ENCODE peak calls at places on chromosomes 5 and 9, in eight cellular contexts. D, T, E, C, X, N, Y and S are unnamed samples.

GRCh38 chr5:118354806-118355205 is 633.5 kb downstream of the DTWD2 start:
- DNase-seq in D (no peak), T (no peak), E (no peak), C (no peak), X (no peak), N (no peak), Y (no peak), S (no peak)

GRCh38 chr5:75052461-75053285 is at the start of gene GCNT4:
- DNase-seq in D (peak), T (no peak), E (peak), C (peak), X (peak), N (peak), Y (peak), S (peak)

GRCh38 chr9:83535736-83536135 is 2.5 kb downstream of the FRMD3 start:
- DNase-seq in D (no peak), T (no peak), E (no peak), C (no peak), X (no peak), N (no peak), Y (no peak), S (no peak)

GRCh38 chr5:90334746-90335145 is 74.8 kb downstream of the CETN3 start:
- DNase-seq in D (no peak), T (no peak), E (no peak), C (no peak), X (no peak), N (no peak), Y (no peak), S (no peak)

GRCh38 chr5:56352808-56353590 is 119.9 kb upstream of the ANKRD55 start:
- DNase-seq in D (no peak), T (no peak), E (no peak), C (no peak), X (no peak), N (no peak), Y (no peak), S (no peak)

GRCh38 chr9:112120471-112120925 is 54.6 kb downstream of the SUSD1 start:
- DNase-seq in D (peak), T (peak), E (no peak), C (no peak), X (peak), N (no peak), Y (no peak), S (no peak)

GRCh38 chr5:86644843-86645242 is 27.1 kb downstream of the COX7C start:
- DNase-seq in D (no peak), T (no peak), E (no peak), C (no peak), X (no peak), N (no peak), Y (no peak), S (peak)

GRCh38 chr9:136903041-136903554 is 16.8 kb downstream of the TRAF2 start:
- DNase-seq in D (no peak), T (peak), E (no peak), C (no peak), X (no peak), N (no peak), Y (peak), S (peak)

GRCh38 chr5:1431021-1431811 is 14.0 kb downstream of the SLC6A3 start:
- DNase-seq in D (no peak), T (no peak), E (no peak), C (no peak), X (no peak), N (peak), Y (peak), S (peak)

GRCh38 chr5:153432583-153432982 is 57.9 kb upstream of the GRIA1 start:
- DNase-seq in D (no peak), T (no peak), E (no peak), C (no peak), X (no peak), N (no peak), Y (no peak), S (no peak)

GRCh38 chr9:94941211-94941875 is 214.8 kb downstream of the AOPEP start:
- DNase-seq in D (peak), T (no peak), E (no peak), C (no peak), X (peak), N (no peak), Y (no peak), S (no peak)

GRCh38 chr5:130652178-130652577 is 512.9 kb downstream of the HINT1 start:
- DNase-seq in D (peak), T (no peak), E (no peak), C (no peak), X (no peak), N (no peak), Y (no peak), S (no peak)

GRCh38 chr5:80369521-80369920 is 38.3 kb upstream of the ZFYVE16 start:
- DNase-seq in D (no peak), T (peak), E (no peak), C (no peak), X (no peak), N (no peak), Y (no peak), S (no peak)

GRCh38 chr5:163760498-163760897 is 255.1 kb downstream of the MAT2B start:
- DNase-seq in D (peak), T (no peak), E (no peak), C (peak), X (peak), N (no peak), Y (no peak), S (no peak)

GRCh38 chr5:170596482-170596881 is 92.7 kb downstream of the KCNIP1 start:
- DNase-seq in D (no peak), T (no peak), E (no peak), C (no peak), X (no peak), N (no peak), Y (no peak), S (no peak)

GRCh38 chr9:134434896-134435506 is 108.7 kb downstream of the RXRA start:
- DNase-seq in D (peak), T (peak), E (peak), C (peak), X (peak), N (peak), Y (peak), S (peak)

GRCh38 chr9:135218331-135219225 is 131.1 kb downstream of the OLFM1 start:
- DNase-seq in D (no peak), T (no peak), E (no peak), C (no peak), X (no peak), N (peak), Y (peak), S (peak)

GRCh38 chr9:21443849-21444625 is 3.8 kb downstream of the IFNA1 start:
- DNase-seq in D (no peak), T (no peak), E (no peak), C (no peak), X (no peak), N (no peak), Y (no peak), S (no peak)

GRCh38 chr5:107670028-107670926 is 460 bp downstream of the EFNA5 start:
- DNase-seq in D (no peak), T (peak), E (peak), C (peak), X (peak), N (peak), Y (peak), S (peak)

GRCh38 chr5:86864022-86864421 is 246.3 kb downstream of the COX7C start:
- DNase-seq in D (no peak), T (no peak), E (no peak), C (no peak), X (no peak), N (no peak), Y (no peak), S (no peak)

GRCh38 chr9:129612123-129612522 is 8.8 kb downstream of the C9orf50 start:
- DNase-seq in D (no peak), T (no peak), E (no peak), C (no peak), X (no peak), N (no peak), Y (no peak), S (peak)

GRCh38 chr5:32531885-32532520 is 53.4 kb upstream of the SUB1 start:
- DNase-seq in D (peak), T (peak), E (no peak), C (peak), X (peak), N (no peak), Y (peak), S (no peak)

GRCh38 chr9:113589890-113590289 is 126.4 kb downstream of the RGS3 start:
- DNase-seq in D (no peak), T (no peak), E (no peak), C (peak), X (peak), N (peak), Y (no peak), S (peak)

GRCh38 chr9:26656003-26656940 is 236.3 kb downstream of the CAAP1 start:
- DNase-seq in D (peak), T (no peak), E (no peak), C (peak), X (peak), N (no peak), Y (no peak), S (no peak)

GRCh38 chr5:179488464-179488863 is 61.9 kb upstream of the RUFY1 start:
- DNase-seq in D (no peak), T (no peak), E (no peak), C (no peak), X (no peak), N (no peak), Y (no peak), S (no peak)

GRCh38 chr5:93578179-93578812 is 2.7 kb downstream of the NR2F1-AS1 start:
- DNase-seq in D (no peak), T (no peak), E (no peak), C (no peak), X (no peak), N (no peak), Y (no peak), S (no peak)

GRCh38 chr9:126276056-126276728 is 50.4 kb upstream of the MVB12B start:
- DNase-seq in D (no peak), T (no peak), E (no peak), C (no peak), X (no peak), N (no peak), Y (no peak), S (no peak)

GRCh38 chr9:102842421-102842820 is 152.7 kb upstream of the CYLC2 start:
- DNase-seq in D (no peak), T (no peak), E (no peak), C (no peak), X (no peak), N (no peak), Y (no peak), S (no peak)

GRCh38 chr9:69279084-69279729 is 45.8 kb upstream of the ENTREP1 start:
- DNase-seq in D (no peak), T (no peak), E (no peak), C (no peak), X (no peak), N (no peak), Y (no peak), S (no peak)

GRCh38 chr5:124111886-124112285 is 599.9 kb downstream of the CSNK1G3 start:
- DNase-seq in D (no peak), T (no peak), E (no peak), C (no peak), X (peak), N (no peak), Y (no peak), S (no peak)

GRCh38 chr5:138229387-138229786 is 16.3 kb upstream of the CDC23 start:
- DNase-seq in D (no peak), T (no peak), E (no peak), C (no peak), X (no peak), N (no peak), Y (no peak), S (peak)

GRCh38 chr9:6449645-6450044 is 36.6 kb downstream of the UHRF2 start:
- DNase-seq in D (no peak), T (no peak), E (no peak), C (no peak), X (no peak), N (no peak), Y (no peak), S (no peak)

GRCh38 chr9:91790912-91791311 is 159.1 kb downstream of the ROR2 start:
- DNase-seq in D (peak), T (no peak), E (no peak), C (peak), X (no peak), N (no peak), Y (no peak), S (no peak)

GRCh38 chr5:127907907-127908306 is 175.7 kb upstream of the SLC12A2 start:
- DNase-seq in D (no peak), T (no peak), E (no peak), C (no peak), X (no peak), N (no peak), Y (no peak), S (no peak)